ENCODE peak calls at places on chromosomes 4 and X, in ten cellular contexts. I is T-cell; B is naive B cell; O is left colon; U is activated CD8-positive, alpha-beta T cell treated with anti-CD3 and anti-CD28 coated beads, Interleukin-2, amount 10 ng/mL, durations not matched to agents 7 days and 5 days; H is foreskin keratinocyte; S is gastroesophageal sphincter; W is mucosa of descending colon; X is left cardiac atrium; C is right cardiac atrium. R is an unnamed sample.

GRCh38 chrX:1609311-1609710 is 5.5 kb upstream of the ASMT start:
- ATAC-seq in I (no peak), B (no peak), O (no peak), U (no peak), H (no peak), S (no peak), W (no peak), X (no peak), C (no peak), R (peak)

GRCh38 chr4:117134386-117134785 is 49.0 kb upstream of the TRAM1L1 start:
- ATAC-seq in I (no peak), B (no peak), O (no peak), U (no peak), H (peak), S (no peak), W (no peak), X (peak), C (no peak), R (no peak)

GRCh38 chr4:4423706-4424498 is 37.0 kb downstream of the NSG1 start:
- ATAC-seq in I (no peak), B (no peak), O (no peak), U (no peak), H (no peak), S (no peak), W (no peak), X (no peak), C (no peak), R (no peak)

GRCh38 chrX:71640002-71640401 is 21.7 kb upstream of the CXCR3 start:
- ATAC-seq in I (peak), B (no peak), O (no peak), U (peak), H (no peak), S (no peak), W (no peak), X (no peak), C (no peak), R (no peak)

GRCh38 chrX:16517206-16517605 is 132.8 kb upstream of the S100G start:
- ATAC-seq in I (no peak), B (no peak), O (no peak), U (no peak), H (no peak), S (no peak), W (no peak), X (no peak), C (peak), R (no peak)

GRCh38 chr4:55426518-55426917 is 30.8 kb downstream of the TMEM165 start:
- ATAC-seq in I (no peak), B (no peak), O (peak), U (no peak), H (no peak), S (no peak), W (peak), X (no peak), C (no peak), R (no peak)

GRCh38 chr4:10584042-10584441 is 100.5 kb downstream of the CLNK start:
- ATAC-seq in I (no peak), B (no peak), O (peak), U (peak), H (peak), S (peak), W (peak), X (peak), C (peak), R (peak)

GRCh38 chrX:107741318-107741813 is 34.2 kb downstream of the TSC22D3 start:
- ATAC-seq in I (peak), B (peak), O (no peak), U (peak), H (peak), S (no peak), W (peak), X (no peak), C (peak), R (no peak)

GRCh38 chr4:102430511-102430910 is 70.6 kb upstream of the NFKB1 start:
- ATAC-seq in I (no peak), B (no peak), O (peak), U (peak), H (no peak), S (peak), W (no peak), X (no peak), C (no peak), R (no peak)

GRCh38 chrX:118847676-118848075 is 24.1 kb downstream of the ZCCHC12 start:
- ATAC-seq in I (peak), B (no peak), O (peak), U (no peak), H (peak), S (peak), W (peak), X (peak), C (no peak), R (no peak)

GRCh38 chr4:10666616-10667015 is 18.0 kb downstream of the CLNK start:
- ATAC-seq in I (no peak), B (no peak), O (no peak), U (no peak), H (no peak), S (no peak), W (no peak), X (no peak), C (no peak), R (no peak)

GRCh38 chr4:159312236-159312635 is 209.4 kb downstream of the RAPGEF2 start:
- ATAC-seq in I (no peak), B (no peak), O (no peak), U (no peak), H (no peak), S (no peak), W (no peak), X (no peak), C (no peak), R (no peak)

GRCh38 chr4:10053635-10054453 is 32.5 kb upstream of the SLC2A9 start:
- ATAC-seq in I (no peak), B (no peak), O (no peak), U (no peak), H (no peak), S (no peak), W (no peak), X (no peak), C (no peak), R (no peak)

GRCh38 chrX:154742623-154743022 is 8.3 kb downstream of the GAB3 start:
- ATAC-seq in I (no peak), B (no peak), O (no peak), U (no peak), H (no peak), S (no peak), W (no peak), X (no peak), C (no peak), R (no peak)

GRCh38 chr4:8939887-8940742 is 68.5 kb upstream of the HMX1 start:
- ATAC-seq in I (no peak), B (no peak), O (peak), U (no peak), H (no peak), S (no peak), W (peak), X (no peak), C (no peak), R (no peak)

GRCh38 chr4:121185960-121186359 is 21.8 kb upstream of the TNIP3 start:
- ATAC-seq in I (no peak), B (peak), O (no peak), U (no peak), H (no peak), S (no peak), W (no peak), X (no peak), C (no peak), R (peak)

GRCh38 chrX:124338733-124339514 is 6.5 kb downstream of the TEX13D start:
- ATAC-seq in I (peak), B (no peak), O (no peak), U (peak), H (no peak), S (no peak), W (peak), X (no peak), C (no peak), R (no peak)

GRCh38 chr4:183540498-183540953 is 35.7 kb downstream of the ING2 start:
- ATAC-seq in I (no peak), B (no peak), O (no peak), U (no peak), H (peak), S (no peak), W (no peak), X (no peak), C (no peak), R (no peak)

GRCh38 chr4:77201857-77202256 is 44.9 kb downstream of the CCNG2 start:
- ATAC-seq in I (no peak), B (no peak), O (peak), U (no peak), H (peak), S (no peak), W (peak), X (no peak), C (no peak), R (no peak)

GRCh38 chr4:176995-177394 is 52.7 kb downstream of the ZNF718 start:
- ATAC-seq in I (no peak), B (no peak), O (no peak), U (no peak), H (no peak), S (no peak), W (no peak), X (no peak), C (no peak), R (no peak)

GRCh38 chrX:103248553-103248952 is 6.4 kb downstream of the TCEAL8 start:
- ATAC-seq in I (no peak), B (no peak), O (peak), U (no peak), H (peak), S (no peak), W (no peak), X (no peak), C (no peak), R (no peak)

GRCh38 chr4:153724606-153725005 is 35.2 kb downstream of the RNF175 start:
- ATAC-seq in I (no peak), B (no peak), O (no peak), U (no peak), H (no peak), S (no peak), W (no peak), X (no peak), C (no peak), R (no peak)

GRCh38 chr4:13260513-13260912 is 223.6 kb downstream of the RAB28 start:
- ATAC-seq in I (no peak), B (no peak), O (no peak), U (no peak), H (no peak), S (no peak), W (no peak), X (no peak), C (no peak), R (no peak)

GRCh38 chr4:169397762-169398161 is 127.0 kb upstream of the SH3RF1 start:
- ATAC-seq in I (no peak), B (no peak), O (no peak), U (no peak), H (peak), S (no peak), W (no peak), X (no peak), C (no peak), R (no peak)

GRCh38 chrX:46140272-46140671 is 404.9 kb downstream of the ZNF674 start:
- ATAC-seq in I (no peak), B (no peak), O (no peak), U (no peak), H (no peak), S (no peak), W (no peak), X (no peak), C (no peak), R (no peak)

GRCh38 chr4:83075696-83076095 is 38.8 kb downstream of the PLAC8 start:
- ATAC-seq in I (no peak), B (peak), O (no peak), U (no peak), H (peak), S (peak), W (peak), X (no peak), C (no peak), R (no peak)

GRCh38 chr4:10129196-10130185 is 12.9 kb upstream of the WDR1 start:
- ATAC-seq in I (no peak), B (no peak), O (no peak), U (no peak), H (peak), S (no peak), W (peak), X (peak), C (peak), R (peak)

GRCh38 chr4:65670331-65671031 is at the start of gene EPHA5:
- ATAC-seq in I (peak), B (no peak), O (peak), U (peak), H (peak), S (peak), W (peak), X (peak), C (peak), R (no peak)

GRCh38 chrX:10110984-10111363 is 45.8 kb upstream of the CLCN4 start:
- ATAC-seq in I (peak), B (peak), O (peak), U (peak), H (no peak), S (no peak), W (peak), X (peak), C (peak), R (peak)

R was measured in stimulated activated memory B cell treated with anti-CD40 and anti-IgM and Interleukin-4, amounts not matched to agents 10 μg/mL and 1 μg/mL and 100 μg/mL, for 72 hours.